ENCODE peak calls at places on chromosomes 12 and 14, in seven cellular contexts. C, H, Z, N, Y, F and A are unnamed samples.

GRCh38 chr12:32305163-32305562 is 94.2 kb upstream of the FGD4 start:
- DNase-seq in Y (peak; percentile 54), Z (no peak), H (peak; percentile 21), C (peak; percentile 36), N (no peak), F (peak; percentile 10), A (no peak)

GRCh38 chr12:114809132-114809531 is 125.2 kb upstream of the TBX3 start:
- DNase-seq in F (no peak), Z (no peak), C (no peak), H (no peak), N (no peak), Y (no peak), A (no peak)

GRCh38 chr12:42981379-42981778 is 391.8 kb upstream of the PRICKLE1 start:
- DNase-seq in C (no peak), F (no peak), Y (no peak), Z (no peak), N (no peak), H (no peak), A (peak; percentile 27)

GRCh38 chr14:99579077-99579836 is 24.8 kb downstream of the CCDC85C start:
- DNase-seq in Y (no peak), C (no peak), N (no peak), H (no peak), F (no peak), Z (no peak), A (no peak)

GRCh38 chr12:56307221-56307965 is 7.3 kb upstream of the CS start:
- DNase-seq in F (no peak), Z (no peak), C (no peak), H (no peak), Y (no peak), N (no peak), A (no peak)

GRCh38 chr14:90759370-90760054 is 56.7 kb downstream of the TTC7B start:
- DNase-seq in C (no peak), Z (no peak), F (no peak), H (no peak), Y (no peak), N (no peak), A (no peak)

GRCh38 chr14:32397871-32398640 is 69.0 kb downstream of the AKAP6 start:
- DNase-seq in F (no peak), C (no peak), Z (no peak), Y (no peak), H (no peak), N (no peak), A (no peak)

GRCh38 chr14:66709292-66709691 is 201.3 kb downstream of the GPHN start:
- DNase-seq in F (peak; percentile 8), H (peak; percentile 21), C (no peak), Z (no peak), Y (no peak), N (no peak), A (no peak)

GRCh38 chr12:65695077-65695865 is 129.0 kb upstream of the HMGA2 start:
- DNase-seq in H (peak; percentile 93), Y (peak; percentile 42), F (peak; percentile 15), Z (no peak), N (no peak), C (no peak), A (no peak)

GRCh38 chr12:112988224-112988623 is 9.9 kb downstream of the OAS2 start:
- DNase-seq in Z (no peak), C (no peak), N (no peak), Y (no peak), H (no peak), F (no peak), A (no peak)

GRCh38 chr12:45666452-45667215 is 62.9 kb upstream of the ARID2 start:
- DNase-seq in Y (no peak), H (no peak), F (no peak), C (no peak), Z (no peak), N (no peak), A (no peak)

GRCh38 chr12:3490848-3491382 is at the start of gene PRMT8:
- DNase-seq in C (peak; percentile 83), N (no peak), F (no peak), H (no peak), Y (no peak), Z (no peak), A (no peak)

GRCh38 chr14:78970677-78971076 is 800.5 kb downstream of the NRXN3 start:
- DNase-seq in H (no peak), Z (no peak), F (no peak), N (no peak), Y (no peak), C (no peak), A (no peak)

DNA sequence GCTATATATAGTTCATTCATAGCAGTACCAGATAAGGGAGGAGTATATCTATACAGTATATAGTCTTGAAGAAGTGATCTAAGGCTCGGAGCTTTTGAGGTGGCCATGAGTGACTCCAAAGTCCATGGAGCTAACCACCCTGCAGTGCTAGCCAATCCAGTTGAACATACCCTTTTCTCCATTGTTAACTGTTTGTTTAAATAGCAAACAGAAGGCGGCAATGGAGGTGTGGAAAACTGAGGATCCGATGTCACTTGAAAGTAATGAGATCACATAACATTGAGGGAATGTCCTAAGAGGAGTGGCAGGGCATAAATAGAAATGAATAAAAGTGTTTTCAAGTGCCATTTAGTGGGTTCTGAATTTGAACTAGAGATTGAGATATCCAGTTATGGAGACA is 12.4 kb upstream of the SNAPC1 start:
- DNase-seq in H (no peak), N (no peak), Z (no peak), F (peak; percentile 45), Y (peak; percentile 43), C (no peak), A (no peak)
- TF ChIP-seq YY1 in H (no peak), N (no peak), Z (no peak), F (no peak), Y (no peak), C (no peak), A (no peak)

GRCh38 chr12:94062796-94063635 is 85.4 kb upstream of the PLXNC1 start:
- DNase-seq in F (no peak), Z (no peak), C (no peak), H (no peak), N (no peak), Y (no peak), A (no peak)
- H3K4me3 ChIP-seq in F (no peak overlapping the region), Z (no peak overlapping the region), C (no peak overlapping the region), H (no peak overlapping the region), N (no peak overlapping the region), Y (no peak overlapping the region), A (no peak overlapping the region)

DNA sequence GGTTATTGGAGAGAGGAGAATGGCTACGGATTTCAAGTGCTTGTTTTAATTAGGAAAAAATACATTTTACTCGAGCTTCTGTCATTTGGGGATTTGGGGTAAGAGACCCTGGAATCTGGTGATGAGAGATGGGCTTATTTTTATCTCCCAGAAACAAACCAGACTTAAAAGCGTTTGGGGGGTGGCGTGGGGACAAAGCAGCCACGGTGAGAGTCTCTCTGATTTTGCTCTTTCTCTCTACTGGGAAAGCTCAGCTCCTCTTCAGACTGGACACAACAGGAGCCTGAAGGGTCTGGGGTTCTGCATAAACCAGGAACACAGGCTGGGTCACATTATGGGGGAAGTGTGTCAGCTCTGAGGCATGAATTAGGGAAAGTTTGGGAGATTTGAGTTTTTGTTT is 3.8 kb downstream of the VSX2 start:
- DNase-seq in F (no peak), Z (no peak), Y (no peak), N (no peak), C (no peak), H (no peak), A (no peak)
- H3K27me3 ChIP-seq in F (peaks cover 52% of the 10 kb centered on the region), Z (peaks cover 21% of the 10 kb centered on the region), Y (peaks cover 27% of the 10 kb centered on the region), N (peaks cover 67% of the 10 kb centered on the region), C (peaks cover 95% of the 10 kb centered on the region), H (no peaks in the 10 kb centered on the region), A (peaks cover 60% of the 10 kb centered on the region)

GRCh38 chr14:96180004-96180403 is 24.6 kb upstream of the BDKRB2 start:
- DNase-seq in Z (no peak), Y (no peak), C (no peak), N (no peak), H (no peak), F (no peak), A (no peak)

GRCh38 chr14:96176811-96177211 is 27.8 kb upstream of the BDKRB2 start:
- DNase-seq in C (no peak), N (no peak), Z (no peak), F (no peak), H (no peak), Y (no peak), A (no peak)

GRCh38 chr14:96176275-96176674 is 28.4 kb upstream of the BDKRB2 start:
- DNase-seq in N (no peak), Z (no peak), C (no peak), H (no peak), Y (no peak), F (no peak), A (no peak)

GRCh38 chr14:96178674-96179321 is 25.8 kb upstream of the BDKRB2 start:
- DNase-seq in H (no peak), Z (no peak), N (no peak), F (no peak), C (no peak), Y (no peak), A (no peak)

GRCh38 chr14:96177766-96178377 is 26.8 kb upstream of the BDKRB2 start:
- DNase-seq in N (no peak), F (no peak), Z (no peak), Y (no peak), C (no peak), H (no peak), A (no peak)
- TF ChIP-seq YY1 in N (no peak), F (no peak), Z (no peak), Y (no peak), C (no peak), H (no peak), A (no peak)

GRCh38 chr12:57783466-57783801 is 847 bp downstream of the TSFM start:
- DNase-seq in C (no peak), Z (no peak), H (no peak), N (no peak), F (no peak), Y (no peak), A (no peak)
- H3K4me3 ChIP-seq in C (peak overlapping the region; percentile 82), Z (peak overlapping the region; percentile 98), H (peak overlapping the region; percentile 100), N (peak overlapping the region; percentile 99), F (peak overlapping the region; percentile 95), Y (peak overlapping the region; percentile 69), A (peak overlapping the region; percentile 100)

DNA sequence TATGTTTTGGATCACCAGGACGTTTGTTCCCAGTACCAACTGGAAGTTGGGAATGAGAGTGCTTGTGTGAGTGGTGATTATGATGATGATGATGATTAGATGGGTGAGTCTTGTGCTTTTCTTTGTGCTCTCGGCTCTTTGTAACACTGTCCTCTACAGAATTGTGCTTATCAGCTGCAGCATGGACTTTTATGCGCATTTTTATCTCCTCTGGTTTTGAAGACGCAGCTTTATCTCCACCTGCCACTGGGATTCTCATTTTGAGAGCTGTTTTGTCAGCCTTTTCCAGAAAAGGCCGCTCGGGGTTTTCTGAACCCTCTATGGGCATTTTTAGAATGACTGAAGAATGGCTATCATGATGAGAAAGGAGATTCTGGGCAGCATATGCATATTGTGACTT is 11.5 kb upstream of the KANSL2 start:
- DNase-seq in F (no peak), Y (peak; percentile 72), H (no peak), Z (no peak), C (no peak), N (no peak), A (no peak)
- H3K27me3 ChIP-seq in F (no peaks in the 10 kb centered on the region), Y (no peaks in the 10 kb centered on the region), H (no peaks in the 10 kb centered on the region), Z (no peaks in the 10 kb centered on the region), C (no peaks in the 10 kb centered on the region), N (no peaks in the 10 kb centered on the region), A (no peaks in the 10 kb centered on the region)

DNA sequence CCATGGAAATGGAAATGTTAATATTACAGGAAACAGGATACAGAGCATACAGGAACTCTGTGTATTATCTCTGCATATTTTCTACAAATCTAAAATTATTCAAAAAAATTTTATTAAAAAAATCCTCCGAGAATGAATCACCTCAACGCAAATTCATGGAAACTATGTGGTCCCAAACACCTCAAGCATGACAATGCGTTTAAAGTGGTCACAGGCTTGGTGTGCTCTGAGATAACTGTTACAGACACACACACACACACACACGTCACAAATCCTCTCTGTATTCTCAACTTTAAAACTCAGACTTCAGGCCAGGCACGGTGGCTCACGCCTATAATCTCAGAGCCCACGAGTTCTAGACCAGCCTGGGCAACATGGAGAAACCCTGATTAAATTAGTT is 45.3 kb upstream of the MTERF2 start:
- DNase-seq in H (no peak), Y (peak; percentile 27), C (no peak), N (no peak), Z (no peak), F (no peak), A (no peak)
- TF ChIP-seq YY1 in H (no peak), Y (no peak), C (no peak), N (no peak), Z (no peak), F (no peak), A (no peak)